ENCODE peak calls at places on chromosome 22, in four cellular contexts. E, Z, U and S are unnamed samples. For H3K4me1 and H3K9me3, the result is how much of the 10 kb centered on the place peaks cover.

GRCh38 chr22:32031466-32031865 is 11.6 kb upstream of the SLC5A1 start:
- DNase-seq in E (no peak), Z (no peak), U (no peak), S (no peak)

GRCh38 chr22:40240671-40241070 is 62.9 kb downstream of the TNRC6B start:
- DNase-seq in Z (no peak), E (no peak), U (no peak), S (no peak)

GRCh38 chr22:31474743-31475142 is 14.9 kb downstream of the EIF4ENIF1 start:
- DNase-seq in U (no peak), E (peak), Z (no peak), S (no peak)

GRCh38 chr22:44133901-44134511 is 46.7 kb upstream of the PARVG start:
- DNase-seq in E (peak), U (no peak), Z (peak), S (no peak)

GRCh38 chr22:27679722-27680488 is 121.7 kb downstream of the MN1 start:
- DNase-seq in U (no peak), Z (no peak), E (no peak), S (no peak)

GRCh38 chr22:32723632-32724031 is 77.9 kb upstream of the TIMP3 start:
- DNase-seq in Z (no peak), U (no peak), E (peak), S (peak)

GRCh38 chr22:25510926-25511325 is 53.5 kb upstream of the GRK3 start:
- DNase-seq in Z (no peak), E (no peak), U (no peak), S (peak)

GRCh38 chr22:41352058-41352457 is 29.7 kb upstream of the TEF start:
- DNase-seq in U (no peak), E (peak), Z (no peak), S (no peak)

GRCh38 chr22:38419864-38420172 is 35.2 kb downstream of the KCNJ4 start:
- DNase-seq in E (no peak), Z (no peak), U (no peak), S (no peak)

GRCh38 chr22:25357606-25358420 is 138.4 kb downstream of the CRYBB2 start:
- DNase-seq in U (no peak), E (no peak), Z (peak), S (no peak)

GRCh38 chr22:48960576-48960975 is 867.1 kb downstream of the BRD1 start:
- DNase-seq in Z (peak), E (no peak), U (no peak), S (peak)

GRCh38 chr22:32023251-32023827 is 19.7 kb upstream of the SLC5A1 start:
- DNase-seq in E (no peak), Z (no peak), U (no peak), S (no peak)

GRCh38 chr22:38397189-38398097 is 57.6 kb downstream of the KCNJ4 start:
- DNase-seq in U (peak), Z (peak), E (peak), S (peak)

GRCh38 chr22:26642465-26643367 is 14.7 kb upstream of the MIAT start:
- DNase-seq in E (peak), U (no peak), Z (no peak), S (peak)

GRCh38 chr22:18024276-18024939 is at the start of gene MICAL3:
- DNase-seq in E (peak), Z (peak), U (peak), S (peak)

GRCh38 chr22:46537946-46538815 is 761 bp upstream of the CELSR1 start:
- DNase-seq in E (peak), Z (no peak), U (no peak), S (no peak)

GRCh38 chr22:41513391-41513790 is 30.9 kb downstream of the POLR3H start:
- DNase-seq in E (no peak), Z (no peak), U (no peak), S (no peak)

GRCh38 chr22:46538816-46539163 is 1.4 kb upstream of the CELSR1 start:
- DNase-seq in E (peak), U (no peak), Z (no peak), S (no peak)

GRCh38 chr22:21688706-21689381 is 23.0 kb downstream of the PPIL2 start:
- DNase-seq in Z (no peak), U (no peak), E (no peak), S (no peak)

GRCh38 chr22:22097727-22098228 is 115.2 kb upstream of the TOP3B start:
- DNase-seq in E (no peak), U (no peak), Z (no peak), S (no peak)

GRCh38 chr22:46596819-46597218 is 23.4 kb upstream of the GRAMD4 start:
- DNase-seq in U (peak), E (no peak), Z (no peak), S (peak)

GRCh38 chr22:39155421-39155820 is 2.9 kb upstream of the CBX7 start:
- DNase-seq in E (no peak), U (no peak), Z (no peak), S (no peak)

GRCh38 chr22:39718206-39718605 is 147.7 kb downstream of the CACNA1I start:
- DNase-seq in U (no peak), Z (peak), E (no peak), S (peak)

GRCh38 chr22:25690798-25691197 is 51.2 kb upstream of the MYO18B start:
- DNase-seq in U (no peak), Z (no peak), E (no peak), S (no peak)

GRCh38 chr22:41524283-41524682 is 20.0 kb downstream of the POLR3H start:
- DNase-seq in U (peak), E (no peak), Z (no peak), S (peak)

GRCh38 chr22:20408891-20409290 is 14.9 kb downstream of the ZNF74 start:
- DNase-seq in Z (no peak), U (peak), E (no peak), S (no peak)

GRCh38 chr22:19709063-19709769 is 5.1 kb upstream of the SEPTIN5 start:
- DNase-seq in E (no peak), U (no peak), Z (peak), S (no peak)

GRCh38 chr22:43042101-43042780 is 27.3 kb upstream of the PACSIN2 start:
- DNase-seq in E (peak), Z (no peak), U (peak), S (no peak)

DNA sequence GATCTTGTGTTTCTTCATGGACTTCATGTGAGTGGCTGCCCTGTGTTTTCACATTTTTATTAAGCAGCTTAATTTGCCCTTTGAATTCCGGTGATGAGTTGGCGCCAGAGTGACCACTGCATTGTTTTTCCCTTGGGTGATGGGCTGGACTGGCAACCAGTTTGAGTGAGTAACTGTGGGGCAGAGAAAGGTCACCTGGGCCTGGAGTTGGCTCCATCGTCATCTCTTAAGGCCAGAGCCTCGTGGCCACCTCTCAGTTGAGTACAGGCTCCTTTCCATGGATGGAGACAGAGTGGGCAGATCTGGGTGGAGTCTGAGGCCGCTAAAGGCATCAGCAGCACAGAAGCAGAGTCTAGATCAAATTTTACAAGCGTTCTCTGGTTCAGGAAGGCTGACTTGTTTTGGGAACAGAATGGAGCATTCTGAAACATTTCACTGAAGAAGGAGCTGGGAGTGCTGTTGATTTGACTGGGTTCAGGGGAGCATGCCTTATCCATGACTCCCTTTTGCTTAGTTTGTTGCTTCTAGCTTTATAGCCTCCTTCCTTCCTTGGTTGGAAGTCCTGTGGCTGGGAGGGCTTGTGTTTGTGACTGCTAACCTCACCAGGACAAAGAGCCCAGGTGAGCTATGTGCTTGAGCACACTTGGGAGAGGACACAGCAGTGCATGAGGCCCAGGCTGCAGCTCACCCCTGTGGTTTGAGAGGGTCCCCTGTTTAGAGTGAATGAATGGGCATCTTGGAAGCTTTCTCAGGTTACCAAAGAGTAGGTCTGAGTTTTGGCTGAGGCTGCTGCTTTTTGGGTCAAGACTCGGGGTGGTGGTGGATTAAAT is 7.8 kb downstream of the BCR start:
- DNase-seq in Z (no peak), E (peak), U (no peak), S (no peak)
- H3K4me1 ChIP-seq in Z (under half), E (under half), U (under half), S (under half)

GRCh38 chr22:45317551-45318167 is 7.9 kb downstream of the FAM118A start:
- DNase-seq in E (peak), U (no peak), Z (peak), S (peak)
- H3K4me3 ChIP-seq in E (no peak), U (no peak), Z (no peak), S (no peak)

GRCh38 chr22:16967453-16968217 is 40.4 kb downstream of the GAB4 start:
- DNase-seq in Z (no peak), E (no peak), U (no peak), S (no peak)

GRCh38 chr22:16965083-16965482 is 42.9 kb downstream of the GAB4 start:
- DNase-seq in U (no peak), Z (no peak), E (no peak), S (no peak)

GRCh38 chr22:16966251-16966650 is 41.8 kb downstream of the GAB4 start:
- DNase-seq in U (no peak), E (no peak), Z (no peak), S (no peak)

GRCh38 chr22:16964366-16964765 is 43.7 kb downstream of the GAB4 start:
- DNase-seq in U (no peak), E (no peak), Z (no peak), S (no peak)

DNA sequence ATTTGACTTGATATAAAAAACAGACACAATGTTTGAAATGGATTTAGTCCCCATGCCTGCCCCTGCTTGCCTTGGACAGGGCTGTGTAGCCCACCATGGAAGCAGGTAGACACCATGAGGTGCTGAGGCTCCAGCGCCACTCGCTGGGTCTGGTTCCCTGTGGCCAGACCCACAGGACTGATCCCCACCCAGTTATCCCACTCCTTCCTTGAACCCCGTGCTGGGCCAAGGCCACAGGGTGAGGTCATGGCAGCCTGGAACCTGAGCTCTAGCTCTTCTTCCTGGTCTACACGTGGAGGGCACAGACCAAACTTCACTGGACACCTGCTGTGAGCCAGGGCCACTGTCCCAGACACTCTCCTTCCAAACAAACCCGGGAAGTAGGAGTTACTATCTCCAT is 42.5 kb downstream of the GAB4 start:
- DNase-seq in U (no peak), Z (no peak), E (no peak), S (no peak)
- H3K9me3 ChIP-seq in U (under half), Z (under half), E (under half), S (under half)

GRCh38 chr22:36409067-36409466 is 21.3 kb upstream of the MYH9 start:
- DNase-seq in E (no peak), Z (no peak), U (no peak), S (no peak)
- H3K4me1 ChIP-seq in E (under half), Z (under half), U (under half), S (under half)